ENCODE peak calls at places on chromosomes 13 and 19, in six cellular contexts. W is GM12878, P is uterus, H is H1, C is tibial nerve, K is IMR-90. G is an unnamed sample.

GRCh38 chr13:37598572-37598971 is at the start of gene POSTN:
- DNase-seq in W (no peak), H (no peak), C (no peak), P (peak; percentile 18), K (peak; percentile 49), G (peak; percentile 6)

GRCh38 chr19:10718205-10719196 is 622 bp downstream of the DNM2 start:
- DNase-seq in H (peak; percentile 72), C (no peak), P (no peak), W (no peak), K (peak; percentile 28), G (peak; percentile 57)

GRCh38 chr13:76994281-76994680 is 2.4 kb downstream of the CLN5 start:
- DNase-seq in P (no peak), C (no peak), H (no peak), K (no peak), W (no peak), G (no peak)

GRCh38 chr13:104450006-104450405 is 1383.8 kb upstream of the SLC10A2 start:
- DNase-seq in H (no peak), P (no peak), W (no peak), C (no peak), K (no peak), G (no peak)

GRCh38 chr13:68473834-68474326 is 1243.7 kb upstream of the PCDH9 start:
- DNase-seq in C (no peak), W (no peak), H (no peak), K (no peak), P (no peak), G (no peak)

GRCh38 chr19:6773323-6773931 is 919 bp downstream of the VAV1 start:
- DNase-seq in C (no peak), P (no peak), W (peak; percentile 64), K (no peak), H (no peak), G (peak; percentile 33)

GRCh38 chr13:22812793-22813192 is 368.0 kb upstream of the SGCG start:
- DNase-seq in P (no peak), K (no peak), C (no peak), W (no peak), H (no peak), G (no peak)

GRCh38 chr19:2047076-2047448 is 4.0 kb downstream of the MKNK2 start:
- DNase-seq in H (no peak), P (no peak), C (no peak), K (no peak), W (no peak), G (no peak)

GRCh38 chr19:14516746-14517438 is 1.3 kb downstream of the DNAJB1 start:
- DNase-seq in P (no peak), C (no peak), H (no peak), K (no peak), W (no peak), G (no peak)

GRCh38 chr19:2288010-2288742 is 6.2 kb upstream of the PEAK3 start:
- DNase-seq in P (no peak), H (no peak), W (no peak), K (no peak), C (no peak), G (no peak)

GRCh38 chr19:45676851-45677263 is 8.8 kb downstream of the GIPR start:
- DNase-seq in P (no peak), K (no peak), C (no peak), W (no peak), H (peak; percentile 85), G (no peak)

GRCh38 chr13:28817204-28817603 is 2.9 kb upstream of the MTUS2 start:
- DNase-seq in P (no peak), W (no peak), H (no peak), C (no peak), K (no peak), G (no peak)

GRCh38 chr19:1070931-1071791 is 4.2 kb downstream of the ARHGAP45 start:
- DNase-seq in P (no peak), K (no peak), W (no peak), H (peak; percentile 91), C (no peak), G (no peak)

GRCh38 chr19:4980087-4980486 is 11.2 kb downstream of the KDM4B start:
- DNase-seq in C (no peak), H (no peak), W (no peak), K (no peak), P (no peak), G (no peak)

GRCh38 chr19:4979211-4979807 is 10.4 kb downstream of the KDM4B start:
- DNase-seq in K (no peak), C (no peak), P (no peak), H (no peak), W (no peak), G (no peak)

GRCh38 chr19:4974855-4975469 is 6.0 kb downstream of the KDM4B start:
- DNase-seq in W (no peak), K (no peak), C (no peak), P (no peak), H (no peak), G (no peak)

GRCh38 chr19:4976412-4977298 is 7.7 kb downstream of the KDM4B start:
- DNase-seq in H (peak; percentile 70), K (peak; percentile 98), C (peak; percentile 74), W (no peak), P (peak; percentile 95), G (peak; percentile 86)

GRCh38 chr19:4977299-4978174 is 8.6 kb downstream of the KDM4B start:
- DNase-seq in H (no peak), P (peak; percentile 85), W (no peak), C (no peak), K (peak; percentile 95), G (peak; percentile 74)
- H3K4me1 ChIP-seq in H (no peaks in the 10 kb centered on the region), P (peaks cover 24% of the 10 kb centered on the region), W (peaks cover 8% of the 10 kb centered on the region), C (peaks cover 3% of the 10 kb centered on the region), K (peaks cover 32% of the 10 kb centered on the region), G (peaks cover 68% of the 10 kb centered on the region)

DNA sequence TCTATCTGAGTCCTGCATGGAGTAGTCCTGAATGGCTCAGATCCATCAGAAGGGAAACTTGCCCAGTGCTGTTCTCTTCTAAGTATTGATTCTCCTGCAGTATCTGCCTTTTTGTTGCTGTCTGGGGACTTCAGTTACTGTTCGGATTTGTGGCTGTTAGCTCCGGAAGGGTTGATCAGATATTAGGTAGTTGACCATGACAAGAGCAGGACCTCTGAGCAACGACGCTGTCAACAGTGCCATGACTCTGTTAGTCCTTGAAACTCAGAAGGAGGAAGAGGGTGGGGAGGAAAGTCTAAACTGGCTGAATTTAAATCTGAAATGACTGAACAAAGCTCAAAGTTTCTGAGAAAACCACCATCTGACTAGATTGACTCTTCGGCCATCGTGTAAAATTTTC is 42.2 kb downstream of the CCNE1 start:
- DNase-seq in H (no peak), K (no peak), P (no peak), C (no peak), W (no peak), G (no peak)
- TF ChIP-seq POLR2A in H (no peak), K (no peak), P (no peak), C (no peak), W (no peak), G (no peak)

DNA sequence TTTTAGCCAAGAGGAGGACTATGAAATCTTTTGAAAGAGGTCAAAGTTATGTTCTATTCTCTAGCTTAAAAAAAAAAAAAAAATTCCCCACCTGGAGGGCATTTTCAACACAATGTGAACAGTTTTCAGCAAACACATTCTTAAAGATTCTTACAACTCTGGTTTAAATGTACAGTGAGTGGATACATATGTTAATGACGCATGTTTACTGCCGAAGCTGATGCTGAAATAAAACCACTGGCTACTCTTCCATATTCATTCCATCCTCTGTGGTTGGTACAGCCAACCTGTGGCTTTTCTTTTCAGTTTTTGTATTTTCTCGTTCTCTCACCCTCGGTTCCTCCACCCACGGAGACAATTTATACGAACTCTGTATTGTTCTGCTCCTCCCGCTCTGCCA is 466.3 kb upstream of the ARGLU1 start:
- DNase-seq in W (no peak), C (no peak), H (no peak), K (peak; percentile 52), P (no peak), G (no peak)
- H3K4me1 ChIP-seq in W (no peaks in the 10 kb centered on the region), C (no peaks in the 10 kb centered on the region), H (peaks cover 6% of the 10 kb centered on the region), K (peaks cover 15% of the 10 kb centered on the region), P (no peaks in the 10 kb centered on the region), G (no peaks in the 10 kb centered on the region)

DNA sequence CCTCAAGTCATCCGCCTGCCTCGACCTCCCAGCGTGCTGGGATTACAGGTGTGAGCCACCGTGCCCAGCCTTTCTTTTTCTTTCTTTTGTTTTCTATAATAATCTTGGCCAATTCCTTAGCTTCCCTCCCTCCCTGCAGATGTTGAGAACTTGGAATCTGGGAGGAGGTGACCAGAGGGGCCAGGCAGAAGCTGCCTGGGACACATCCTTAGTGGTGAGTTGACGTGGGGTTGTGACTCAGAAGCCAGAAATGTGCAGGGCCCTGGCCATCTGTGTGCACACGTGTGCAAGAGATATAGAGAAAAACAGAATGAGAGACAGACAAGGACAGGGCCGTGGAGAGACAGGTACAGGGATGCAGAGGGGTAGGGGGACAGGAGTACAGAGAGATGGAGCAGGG is 154.3 kb downstream of the SIPA1L3 start:
- DNase-seq in P (no peak), C (no peak), K (peak; percentile 95), H (no peak), W (no peak), G (no peak)
- TF ChIP-seq POLR2A in P (no peak), C (no peak), K (no peak), H (no peak), W (no peak), G (no peak)

DNA sequence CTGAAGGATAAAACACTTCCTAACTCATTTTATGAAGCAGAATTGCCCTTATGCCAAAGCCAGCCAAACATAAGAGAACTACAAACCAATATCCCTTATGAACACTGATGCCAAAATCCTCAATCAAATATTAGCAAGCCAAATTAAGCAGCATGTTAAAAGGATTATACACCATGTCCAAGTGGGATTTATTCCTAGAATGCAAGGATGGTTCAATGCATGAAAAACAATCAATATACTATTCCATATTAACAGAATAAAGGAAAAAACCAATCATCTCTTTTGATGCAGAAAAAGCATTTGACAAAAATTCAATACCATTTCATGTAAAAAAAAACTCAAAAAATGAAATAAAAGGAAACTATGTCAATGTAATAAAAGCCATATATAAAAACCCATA is 10.9 kb downstream of the ZNF792 start:
- DNase-seq in P (no peak), W (no peak), H (no peak), C (no peak), K (no peak), G (no peak)
- H3K4me1 ChIP-seq in P (no peaks in the 10 kb centered on the region), W (no peaks in the 10 kb centered on the region), H (no peaks in the 10 kb centered on the region), C (no peaks in the 10 kb centered on the region), K (no peaks in the 10 kb centered on the region), G (no peaks in the 10 kb centered on the region)

DNA sequence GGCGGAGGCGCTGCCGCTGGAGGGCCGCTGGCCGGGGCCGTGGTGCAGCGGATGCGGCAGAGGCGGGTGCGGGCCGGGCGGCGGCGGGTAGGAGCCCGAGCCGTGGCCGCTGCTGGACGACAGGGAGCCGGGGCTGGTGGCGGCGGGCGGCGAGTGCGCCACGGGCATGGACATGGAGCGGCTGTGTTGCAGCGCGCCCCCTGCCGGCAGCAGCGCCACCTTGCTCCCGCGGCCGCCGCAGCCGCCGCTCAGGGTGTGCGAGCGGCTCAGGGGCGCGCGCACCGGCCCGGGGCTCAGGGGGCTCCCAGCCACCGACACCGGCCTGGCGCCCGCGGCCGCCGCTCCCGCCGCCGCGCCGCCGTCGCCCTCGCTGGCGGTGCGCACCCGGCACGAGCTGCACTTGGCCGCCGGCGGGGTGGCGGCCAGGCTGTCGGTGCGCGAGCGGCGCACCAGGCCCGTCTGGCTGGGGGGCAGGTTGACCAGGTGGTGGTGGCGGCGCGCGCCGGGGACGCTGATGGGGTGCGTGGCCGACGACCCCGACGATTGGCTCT is 1.7 kb downstream of the IRS2 start:
- DNase-seq in W (no peak), K (peak; percentile 62), H (peak; percentile 89), P (peak; percentile 62), C (peak; percentile 42), G (peak; percentile 79)
- TF ChIP-seq POLR2A in W (no peak), K (no peak), H (no peak), P (no peak), C (peak; percentile 17), G (no peak)